ENCODE peak calls at places on chromosomes 12 and 14, in six cellular contexts. One of them, this sample, is unnamed.

GRCh38 chr12:11623382-11623781 is 26.1 kb upstream of the ETV6 start:
- DNase-seq in keratinocyte: no peak
- DNase-seq in mesendoderm: peak; percentile 81
- DNase-seq in A549: no peak
- DNase-seq in caudate nucleus: no peak
- DNase-seq in cardiac muscle cell: no peak
- DNase-seq in this sample: no peak

GRCh38 chr12:11981174-11981733 is 89.5 kb upstream of the BCL2L14 start:
- DNase-seq in cardiac muscle cell: no peak
- DNase-seq in A549: no peak
- DNase-seq in keratinocyte: no peak
- DNase-seq in caudate nucleus: no peak
- DNase-seq in mesendoderm: no peak
- DNase-seq in this sample: no peak

GRCh38 chr14:70709726-70710382 is 68.1 kb downstream of the TTC9 start:
- DNase-seq in cardiac muscle cell: no peak
- DNase-seq in keratinocyte: no peak
- DNase-seq in caudate nucleus: no peak
- DNase-seq in mesendoderm: peak; percentile 36
- DNase-seq in A549: no peak
- DNase-seq in this sample: no peak

GRCh38 chr14:90632868-90633267 is 183.4 kb downstream of the TTC7B start:
- DNase-seq in A549: no peak
- DNase-seq in keratinocyte: no peak
- DNase-seq in mesendoderm: no peak
- DNase-seq in caudate nucleus: no peak
- DNase-seq in cardiac muscle cell: no peak
- DNase-seq in this sample: no peak

GRCh38 chr12:6038160-6038559 is 86.3 kb downstream of the VWF start:
- DNase-seq in cardiac muscle cell: peak; percentile 85
- DNase-seq in keratinocyte: peak; percentile 41
- DNase-seq in A549: peak; percentile 93
- DNase-seq in caudate nucleus: no peak
- DNase-seq in mesendoderm: peak; percentile 94
- DNase-seq in this sample: peak; percentile 36

GRCh38 chr12:79988368-79988767 is 53.5 kb upstream of the PPP1R12A start:
- DNase-seq in caudate nucleus: no peak
- DNase-seq in cardiac muscle cell: no peak
- DNase-seq in keratinocyte: no peak
- DNase-seq in A549: no peak
- DNase-seq in mesendoderm: no peak
- DNase-seq in this sample: no peak

GRCh38 chr12:30996255-30996654 is 69.7 kb downstream of the TSPAN11 start:
- DNase-seq in cardiac muscle cell: no peak
- DNase-seq in caudate nucleus: no peak
- DNase-seq in mesendoderm: peak; percentile 34
- DNase-seq in keratinocyte: no peak
- DNase-seq in A549: no peak
- DNase-seq in this sample: no peak

GRCh38 chr12:119838781-119839180 is 38.3 kb downstream of the CIT start:
- DNase-seq in caudate nucleus: no peak
- DNase-seq in A549: no peak
- DNase-seq in keratinocyte: no peak
- DNase-seq in mesendoderm: no peak
- DNase-seq in cardiac muscle cell: no peak
- DNase-seq in this sample: no peak

GRCh38 chr14:102078840-102079699 is 7.8 kb downstream of the HSP90AA1 start:
- DNase-seq in keratinocyte: no peak
- DNase-seq in cardiac muscle cell: no peak
- DNase-seq in caudate nucleus: no peak
- DNase-seq in mesendoderm: no peak
- DNase-seq in A549: no peak
- DNase-seq in this sample: no peak

GRCh38 chr12:93002278-93003054 is 73.4 kb upstream of the EEA1 start:
- DNase-seq in A549: no peak
- DNase-seq in mesendoderm: no peak
- DNase-seq in keratinocyte: no peak
- DNase-seq in cardiac muscle cell: no peak
- DNase-seq in caudate nucleus: no peak
- DNase-seq in this sample: peak; percentile 39

GRCh38 chr12:31591308-31591901 is 469 bp upstream of the DENND5B start:
- DNase-seq in mesendoderm: peak; percentile 39
- DNase-seq in keratinocyte: no peak
- DNase-seq in caudate nucleus: peak; percentile 79
- DNase-seq in cardiac muscle cell: peak; percentile 83
- DNase-seq in A549: peak; percentile 55
- DNase-seq in this sample: no peak

GRCh38 chr12:11967356-11968040 is 103.2 kb upstream of the BCL2L14 start:
- DNase-seq in cardiac muscle cell: no peak
- DNase-seq in keratinocyte: no peak
- DNase-seq in A549: no peak
- DNase-seq in mesendoderm: no peak
- DNase-seq in caudate nucleus: no peak
- DNase-seq in this sample: no peak

GRCh38 chr12:11787921-11788849 is 138.7 kb downstream of the ETV6 start:
- DNase-seq in cardiac muscle cell: no peak
- DNase-seq in A549: no peak
- DNase-seq in caudate nucleus: no peak
- DNase-seq in mesendoderm: no peak
- DNase-seq in keratinocyte: no peak
- DNase-seq in this sample: no peak

GRCh38 chr12:22626429-22626828 is 1.5 kb downstream of the ETNK1 start:
- DNase-seq in caudate nucleus: no peak
- DNase-seq in keratinocyte: no peak
- DNase-seq in cardiac muscle cell: no peak
- DNase-seq in A549: no peak
- DNase-seq in mesendoderm: peak; percentile 21
- DNase-seq in this sample: no peak

GRCh38 chr12:69329669-69330428 is 18.3 kb upstream of the LYZ start:
- DNase-seq in keratinocyte: no peak
- DNase-seq in mesendoderm: no peak
- DNase-seq in A549: peak; percentile 17
- DNase-seq in cardiac muscle cell: no peak
- DNase-seq in caudate nucleus: no peak
- DNase-seq in this sample: no peak

GRCh38 chr12:116448165-116448756 is 110.9 kb upstream of the MAP1LC3B2 start:
- DNase-seq in cardiac muscle cell: no peak
- DNase-seq in caudate nucleus: no peak
- DNase-seq in keratinocyte: no peak
- DNase-seq in mesendoderm: no peak
- DNase-seq in A549: no peak
- DNase-seq in this sample: no peak

GRCh38 chr14:52110441-52111086 is 41.7 kb upstream of the NID2 start:
- DNase-seq in A549: peak; percentile 26
- DNase-seq in keratinocyte: no peak
- DNase-seq in mesendoderm: no peak
- DNase-seq in caudate nucleus: no peak
- DNase-seq in cardiac muscle cell: no peak
- DNase-seq in this sample: no peak

GRCh38 chr12:10171954-10172353 is at the start of gene OLR1:
- DNase-seq in cardiac muscle cell: no peak
- DNase-seq in A549: no peak
- DNase-seq in keratinocyte: no peak
- DNase-seq in mesendoderm: no peak
- DNase-seq in caudate nucleus: no peak
- DNase-seq in this sample: no peak
- H3K27ac ChIP-seq in cardiac muscle cell: no peak within 1 kb of the TSS
- H3K27ac ChIP-seq in A549: no peak within 1 kb of the TSS
- H3K27ac ChIP-seq in keratinocyte: no peak within 1 kb of the TSS
- H3K27ac ChIP-seq in mesendoderm: no peak within 1 kb of the TSS
- H3K27ac ChIP-seq in caudate nucleus: peak within 1 kb of the TSS; percentile 40
- H3K27ac ChIP-seq in this sample: no peak within 1 kb of the TSS

GRCh38 chr14:30132201-30132600 is 204.6 kb upstream of the PRKD1 start:
- DNase-seq in keratinocyte: no peak
- DNase-seq in mesendoderm: no peak
- DNase-seq in A549: no peak
- DNase-seq in caudate nucleus: no peak
- DNase-seq in cardiac muscle cell: no peak
- DNase-seq in this sample: no peak
- H3K27ac ChIP-seq in keratinocyte: no peak overlapping the region
- H3K27ac ChIP-seq in mesendoderm: no peak overlapping the region
- H3K27ac ChIP-seq in A549: no peak overlapping the region
- H3K27ac ChIP-seq in caudate nucleus: no peak overlapping the region
- H3K27ac ChIP-seq in cardiac muscle cell: no peak overlapping the region
- H3K27ac ChIP-seq in this sample: no peak overlapping the region

DNA sequence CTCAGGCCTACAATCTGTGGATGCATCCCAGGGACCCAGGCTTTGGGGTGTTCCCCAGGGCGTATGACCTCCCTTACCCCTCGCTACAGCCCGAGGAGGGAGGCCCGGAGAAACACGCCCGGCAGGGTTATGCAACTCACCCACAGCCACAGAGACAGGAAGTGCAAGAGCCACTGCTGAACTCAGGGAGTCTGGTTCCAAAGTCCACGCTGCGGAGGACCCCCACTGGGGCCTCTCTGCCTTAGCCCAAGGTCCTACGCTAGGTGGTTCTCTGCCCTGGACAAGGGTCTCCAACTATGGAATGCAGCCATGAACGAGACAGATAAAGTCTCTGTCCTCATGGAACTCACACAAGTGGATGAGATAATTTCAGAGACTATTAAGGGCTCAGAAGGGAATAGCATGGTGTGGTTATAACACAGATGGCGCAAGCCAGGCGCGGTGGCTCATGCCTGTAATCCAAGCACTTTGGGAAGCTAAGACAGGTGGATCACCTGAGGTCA is 11.3 kb downstream of the SCARB1 start:
- DNase-seq in A549: no peak
- DNase-seq in mesendoderm: no peak
- DNase-seq in keratinocyte: no peak
- DNase-seq in cardiac muscle cell: no peak
- DNase-seq in caudate nucleus: no peak
- DNase-seq in this sample: no peak
- H3K27ac ChIP-seq in A549: peak overlapping the region; percentile 54
- H3K27ac ChIP-seq in mesendoderm: no peak overlapping the region
- H3K27ac ChIP-seq in keratinocyte: no peak overlapping the region
- H3K27ac ChIP-seq in cardiac muscle cell: peak overlapping the region; percentile 43
- H3K27ac ChIP-seq in caudate nucleus: peak overlapping the region; percentile 69
- H3K27ac ChIP-seq in this sample: no peak overlapping the region

DNA sequence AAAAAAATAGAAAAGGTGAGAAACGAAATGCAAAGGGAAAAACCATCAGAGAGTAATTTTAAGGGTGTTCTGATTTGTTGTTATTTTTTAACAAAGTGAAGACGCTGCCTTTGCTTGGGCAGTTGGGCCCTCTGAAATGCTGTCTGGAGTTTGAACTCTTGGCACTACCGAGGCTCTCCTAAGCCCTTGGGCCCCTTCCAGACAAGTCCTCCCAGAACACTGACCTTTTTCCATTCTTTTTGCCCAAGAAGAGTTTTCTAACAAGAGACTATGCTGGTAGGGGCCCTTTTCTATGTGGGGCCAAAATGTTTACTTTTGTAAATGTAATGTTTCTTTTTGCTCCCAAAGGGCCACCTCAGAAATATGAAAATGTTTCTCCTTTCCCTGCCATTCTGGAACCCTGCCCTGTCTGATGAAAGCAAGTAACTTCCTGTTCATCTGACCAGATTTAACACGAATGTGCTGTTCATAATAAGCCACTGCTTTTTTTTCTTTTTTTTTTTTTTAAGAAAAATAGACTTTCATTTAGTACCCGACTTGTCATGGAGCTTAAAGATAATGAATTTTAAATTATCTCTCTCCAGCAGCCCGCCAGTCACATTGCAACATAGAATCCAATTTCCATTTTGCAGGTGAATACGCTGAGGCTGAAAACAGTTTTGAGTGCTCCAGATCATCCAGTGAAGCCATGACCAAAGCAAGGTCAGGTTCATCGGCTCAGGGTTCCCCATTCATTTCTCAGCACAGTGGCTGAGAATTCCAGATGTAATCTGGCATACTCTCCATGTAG is 170.0 kb downstream of the DPF3 start:
- DNase-seq in caudate nucleus: no peak
- DNase-seq in A549: no peak
- DNase-seq in mesendoderm: no peak
- DNase-seq in keratinocyte: no peak
- DNase-seq in cardiac muscle cell: no peak
- DNase-seq in this sample: no peak
- H3K27ac ChIP-seq in caudate nucleus: no peak overlapping the region
- H3K27ac ChIP-seq in A549: no peak overlapping the region
- H3K27ac ChIP-seq in mesendoderm: no peak overlapping the region
- H3K27ac ChIP-seq in keratinocyte: no peak overlapping the region
- H3K27ac ChIP-seq in cardiac muscle cell: no peak overlapping the region
- H3K27ac ChIP-seq in this sample: no peak overlapping the region

GRCh38 chr14:105701456-105702274 is 175.3 kb downstream of the TMEM121 start:
- DNase-seq in keratinocyte: no peak
- DNase-seq in caudate nucleus: no peak
- DNase-seq in mesendoderm: no peak
- DNase-seq in A549: no peak
- DNase-seq in cardiac muscle cell: no peak
- DNase-seq in this sample: no peak
- H3K27ac ChIP-seq in keratinocyte: no peak overlapping the region
- H3K27ac ChIP-seq in caudate nucleus: no peak overlapping the region
- H3K27ac ChIP-seq in mesendoderm: no peak overlapping the region
- H3K27ac ChIP-seq in A549: no peak overlapping the region
- H3K27ac ChIP-seq in cardiac muscle cell: no peak overlapping the region
- H3K27ac ChIP-seq in this sample: no peak overlapping the region